ENCODE peak calls at places on chromosomes 16 and 17, in eight cellular contexts. F is testis, L is fibroblast of mammary gland, D is adrenal gland, B is colonic mucosa, I is upper lobe of right lung, G is endothelial cell of umbilical vein, S is right atrium auricular region. V is an unnamed sample.

GRCh38 chr16:11526921-11527320 is 59.8 kb downstream of the LITAF start:
- DNase-seq in I (no peak), S (no peak), F (no peak), D (no peak), L (no peak), B (no peak), G (no peak), V (no peak)

GRCh38 chr17:10226930-10227695 is 28.7 kb upstream of the GAS7 start:
- DNase-seq in S (no peak), G (no peak), I (peak; percentile 73), L (peak; percentile 33), D (peak; percentile 44), F (peak; percentile 81), B (peak; percentile 45), V (no peak)

GRCh38 chr17:78131172-78132085 is 858 bp downstream of the TMC8 start:
- DNase-seq in I (peak; percentile 79), B (no peak), D (no peak), S (no peak), G (no peak), F (no peak), L (no peak), V (no peak)

GRCh38 chr17:79815836-79816371 is 19.0 kb upstream of the CBX8 start:
- DNase-seq in I (no peak), S (no peak), B (no peak), L (no peak), D (no peak), G (no peak), F (no peak), V (no peak)

GRCh38 chr17:2693561-2694380 is 17.8 kb downstream of the CLUH start:
- DNase-seq in L (no peak), F (peak; percentile 13), I (peak; percentile 59), S (no peak), D (no peak), B (peak; percentile 18), G (no peak), V (no peak)

GRCh38 chr17:61403846-61404701 is 4.4 kb downstream of the TBX2 start:
- DNase-seq in S (no peak), G (no peak), I (peak; percentile 64), D (peak; percentile 10), L (no peak), B (no peak), F (no peak), V (no peak)

GRCh38 chr17:35423761-35424160 is 8.5 kb downstream of the SLFN12 start:
- DNase-seq in I (no peak), S (no peak), F (no peak), L (peak; percentile 17), D (no peak), B (no peak), G (no peak), V (no peak)

GRCh38 chr16:85042126-85042525 is 14.5 kb downstream of the KIAA0513 start:
- DNase-seq in D (no peak), L (no peak), S (no peak), F (no peak), B (no peak), I (no peak), G (no peak), V (no peak)

GRCh38 chr16:14489460-14489859 is 140.6 kb downstream of the PARN start:
- DNase-seq in S (no peak), I (no peak), D (peak; percentile 70), G (no peak), F (no peak), L (no peak), B (no peak), V (no peak)

DNA sequence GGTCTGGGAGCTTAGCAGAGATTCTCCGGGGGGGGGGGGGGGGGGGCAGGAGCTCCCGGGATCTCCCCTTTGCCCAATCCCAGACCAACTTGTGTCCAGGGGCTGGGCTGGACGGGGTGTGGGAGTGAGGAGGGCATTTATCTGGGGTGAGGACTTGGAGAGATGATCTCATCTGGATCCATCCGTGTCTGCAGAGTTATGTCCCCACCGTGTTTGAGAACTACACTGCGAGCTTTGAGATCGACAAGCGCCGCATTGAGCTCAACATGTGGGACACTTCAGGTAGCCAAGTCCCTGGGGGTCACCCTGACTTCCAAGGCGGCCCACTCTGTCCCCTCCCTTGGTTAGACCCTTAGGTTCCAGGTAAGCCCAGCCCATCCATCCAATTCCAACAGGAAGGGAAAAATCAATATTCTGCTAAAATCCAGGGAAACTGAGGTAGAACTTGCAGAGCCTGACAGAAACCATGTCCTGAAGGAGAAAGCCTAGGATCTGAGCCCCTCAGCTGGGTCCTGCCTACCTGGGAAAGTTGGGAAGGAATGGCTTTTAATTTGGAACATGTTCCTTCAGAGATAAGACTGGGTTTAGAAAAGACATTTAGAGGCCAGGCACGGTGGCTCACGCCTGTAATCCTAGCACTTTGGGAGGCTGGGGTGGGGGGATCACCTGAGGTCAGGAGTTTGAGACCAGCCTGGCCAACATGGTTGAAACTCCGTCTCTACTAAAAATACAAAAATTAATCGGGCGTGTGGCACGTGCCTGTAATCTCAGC is 921 bp downstream of the RND2 start:
- DNase-seq in F (no peak), D (no peak), G (no peak), S (no peak), L (no peak), I (no peak), B (no peak), V (no peak)
- H3K4me3 ChIP-seq in F (peak overlapping the region; percentile 56), D (no peak overlapping the region), G (no peak overlapping the region), S (no peak overlapping the region), L (no peak overlapping the region), I (no peak overlapping the region), B (no peak overlapping the region), V (no peak overlapping the region)

DNA sequence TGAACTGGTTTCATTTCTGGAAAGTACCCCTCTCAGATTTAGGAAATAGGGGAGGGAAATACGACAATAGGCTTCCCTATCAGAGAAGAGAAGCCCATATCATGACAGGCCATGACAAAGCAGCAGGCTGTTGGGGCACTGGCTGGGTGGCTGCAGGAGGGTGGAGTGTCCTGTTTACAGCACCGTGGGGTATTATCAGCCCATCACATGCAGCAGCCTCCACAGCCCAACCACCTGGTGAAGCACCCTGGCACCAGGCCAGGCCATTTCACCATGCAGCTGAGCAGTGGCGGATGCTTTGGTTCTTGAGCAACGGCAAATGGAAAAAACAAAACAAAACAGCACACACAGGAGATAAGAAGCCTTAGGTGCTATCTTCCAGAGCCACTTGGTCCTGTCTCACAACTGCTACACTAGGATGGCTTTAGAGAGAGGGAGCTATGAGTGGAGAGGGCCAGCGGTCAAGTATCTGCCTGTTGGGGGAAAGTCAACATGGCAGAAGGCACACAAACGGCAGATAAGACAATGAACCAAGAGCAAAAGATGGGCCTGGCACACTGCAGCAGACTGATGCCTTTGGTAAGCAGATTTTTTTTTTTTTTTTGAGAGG is 24.2 kb downstream of the FAM117A start:
- DNase-seq in I (peak; percentile 85), L (peak; percentile 31), F (peak; percentile 52), D (peak; percentile 78), B (peak; percentile 52), G (peak; percentile 16), S (peak; percentile 88), V (no peak)
- H3K4me3 ChIP-seq in I (no peak overlapping the region), L (no peak overlapping the region), F (no peak overlapping the region), D (no peak overlapping the region), B (no peak overlapping the region), G (no peak overlapping the region), S (no peak overlapping the region), V (no peak overlapping the region)

DNA sequence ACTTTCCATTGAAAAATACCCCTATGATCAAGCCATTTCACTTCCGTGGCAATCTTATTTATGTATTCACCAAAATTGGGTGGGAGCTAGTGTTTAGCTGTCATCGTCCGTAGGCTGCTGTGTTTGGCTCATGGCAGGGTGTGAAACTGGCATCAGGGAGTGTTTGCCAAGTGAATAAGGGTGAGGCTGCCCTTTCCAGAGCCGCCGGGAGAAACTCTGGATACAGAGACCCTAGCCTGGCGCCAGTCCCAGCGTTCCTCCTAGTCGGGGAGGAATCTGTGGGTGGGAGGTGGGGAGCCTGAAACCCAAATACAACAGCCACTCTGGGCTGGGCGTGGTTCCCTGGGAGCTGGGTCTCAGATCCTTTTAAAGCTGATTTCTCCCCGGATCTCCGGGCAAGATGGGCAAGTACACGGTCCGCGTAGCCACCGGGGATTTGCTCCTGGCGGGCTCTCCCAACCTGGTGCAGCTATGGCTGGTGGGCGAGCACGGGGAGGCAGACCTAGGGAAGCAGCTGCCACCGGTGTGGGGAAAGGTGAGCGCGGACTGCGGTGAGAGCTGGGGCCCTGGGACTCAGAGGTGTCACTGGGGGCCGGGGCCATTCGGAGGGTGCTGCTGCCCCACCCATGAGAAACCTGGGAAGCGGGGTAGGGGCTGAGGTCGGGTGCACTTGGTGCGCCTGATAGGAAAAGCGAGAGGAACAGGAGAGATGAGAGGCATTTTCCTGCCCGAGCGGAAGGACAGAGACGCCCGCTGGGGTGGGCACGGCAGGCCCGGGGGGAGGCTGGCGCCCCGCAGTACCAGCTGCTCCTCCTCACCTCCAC is 62.1 kb upstream of the TEKT1 start:
- DNase-seq in I (no peak), B (no peak), S (no peak), G (no peak), L (no peak), F (no peak), D (no peak), V (no peak)
- H3K4me3 ChIP-seq in I (no peak overlapping the region), B (no peak overlapping the region), S (no peak overlapping the region), G (no peak overlapping the region), L (no peak overlapping the region), F (no peak overlapping the region), D (no peak overlapping the region), V (no peak overlapping the region)

GRCh38 chr17:82083533-82084359 is 14.3 kb downstream of the FASN start:
- DNase-seq in D (no peak), L (no peak), G (no peak), S (no peak), B (no peak), F (no peak), I (no peak), V (no peak)

GRCh38 chr17:82085931-82086764 is 11.9 kb downstream of the FASN start:
- DNase-seq in D (no peak), G (no peak), F (no peak), L (no peak), I (no peak), B (no peak), S (no peak), V (no peak)

GRCh38 chr17:82086941-82087906 is 10.8 kb downstream of the FASN start:
- DNase-seq in L (no peak), F (no peak), S (no peak), I (no peak), B (no peak), D (no peak), G (no peak), V (no peak)

GRCh38 chr17:82084373-82085030 is 13.5 kb downstream of the FASN start:
- DNase-seq in B (no peak), D (no peak), S (no peak), F (no peak), L (no peak), G (no peak), I (no peak), V (no peak)

DNA sequence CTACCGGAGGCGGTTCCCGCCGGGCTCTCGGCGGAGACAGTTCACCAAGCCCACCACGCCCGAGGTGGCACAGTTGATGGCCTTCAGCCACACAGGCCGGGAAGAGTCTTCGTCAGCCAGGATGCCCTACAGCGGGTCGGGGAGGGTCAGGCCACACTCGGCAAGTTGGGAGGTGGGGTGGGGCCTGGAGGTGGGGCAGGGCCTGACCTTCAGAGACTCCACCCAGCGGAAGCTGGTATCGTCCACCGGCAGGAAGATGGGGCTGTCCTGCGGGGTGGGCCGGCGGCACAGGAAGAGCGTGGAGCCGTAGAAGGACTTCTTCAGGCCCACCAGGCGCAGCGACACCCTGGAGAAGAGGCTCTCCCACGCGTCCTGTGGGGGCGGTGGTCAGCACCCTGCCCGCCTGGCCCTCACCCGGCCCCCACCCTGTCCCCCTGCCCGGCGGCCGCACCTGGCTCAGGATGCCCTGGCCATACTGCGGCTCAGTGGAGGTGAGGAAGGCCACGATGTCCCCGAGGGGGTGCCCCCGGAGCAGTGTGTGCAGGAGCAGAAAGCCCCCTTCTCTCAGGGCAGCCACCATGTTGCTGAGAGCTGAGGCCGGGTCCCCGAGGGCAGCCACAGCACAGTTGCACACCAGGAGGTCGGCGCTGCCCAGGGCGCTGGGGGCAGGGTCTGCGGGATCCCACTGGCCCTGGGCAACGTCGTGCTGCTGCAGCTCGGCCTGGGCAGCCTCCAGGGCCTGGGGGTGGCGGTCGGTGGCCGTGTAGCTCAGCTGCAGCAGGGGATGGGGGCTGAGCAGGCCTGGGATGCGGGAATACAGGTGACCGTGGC is 12.8 kb downstream of the FASN start:
- DNase-seq in L (no peak), I (no peak), B (no peak), D (no peak), S (no peak), G (no peak), F (no peak), V (no peak)
- H3K4me3 ChIP-seq in L (no peak overlapping the region), I (no peak overlapping the region), B (no peak overlapping the region), D (no peak overlapping the region), S (no peak overlapping the region), G (no peak overlapping the region), F (no peak overlapping the region), V (no peak overlapping the region)

V was measured in BJ.